ENCODE peak calls at places on chromosomes 5 and 9, in nine cellular contexts. One of them, this sample, is unnamed.
A peak's percentile ranks its signal among the peaks of the same experiment; 100 is the strongest.

GRCh38 chr9:135154050-135154570 is 66.6 kb downstream of the OLFM1 start:
- DNase-seq in SK-MEL-5: no peak
- DNase-seq in DND-41: no peak
- DNase-seq in mucosa of gallbladder: no peak
- DNase-seq in mammary epithelial cell: no peak
- DNase-seq in BJ: no peak
- DNase-seq in stomach: no peak
- DNase-seq in left cardiac atrium: no peak
- DNase-seq in GM12865: no peak
- DNase-seq in this sample: no peak

GRCh38 chr9:124621371-124622328 is 114.5 kb upstream of the NR5A1 start:
- DNase-seq in SK-MEL-5: no peak
- DNase-seq in stomach: no peak
- DNase-seq in left cardiac atrium: no peak
- DNase-seq in BJ: no peak
- DNase-seq in GM12865: peak; percentile 91
- DNase-seq in DND-41: peak; percentile 63
- DNase-seq in mucosa of gallbladder: no peak
- DNase-seq in mammary epithelial cell: peak; percentile 30
- DNase-seq in this sample: no peak

GRCh38 chr9:35733109-35733541 is 659 bp downstream of the CREB3 start:
- DNase-seq in SK-MEL-5: peak; percentile 59
- DNase-seq in stomach: no peak
- DNase-seq in mammary epithelial cell: peak; percentile 82
- DNase-seq in left cardiac atrium: no peak
- DNase-seq in DND-41: no peak
- DNase-seq in BJ: no peak
- DNase-seq in mucosa of gallbladder: peak; percentile 23
- DNase-seq in GM12865: peak; percentile 57
- DNase-seq in this sample: no peak

GRCh38 chr5:140242890-140243585 is 59.9 kb downstream of the PFDN1 start:
- DNase-seq in stomach: peak; percentile 71
- DNase-seq in DND-41: no peak
- DNase-seq in mammary epithelial cell: no peak
- DNase-seq in left cardiac atrium: no peak
- DNase-seq in SK-MEL-5: no peak
- DNase-seq in GM12865: no peak
- DNase-seq in BJ: no peak
- DNase-seq in mucosa of gallbladder: no peak
- DNase-seq in this sample: no peak

GRCh38 chr9:108865037-108865436 is 3.0 kb downstream of the ACTL7A start:
- DNase-seq in stomach: no peak
- DNase-seq in SK-MEL-5: no peak
- DNase-seq in GM12865: no peak
- DNase-seq in DND-41: no peak
- DNase-seq in mammary epithelial cell: peak; percentile 14
- DNase-seq in left cardiac atrium: no peak
- DNase-seq in BJ: no peak
- DNase-seq in mucosa of gallbladder: no peak
- DNase-seq in this sample: no peak

GRCh38 chr5:116084231-116084630 is 594 bp upstream of the COMMD10 start:
- DNase-seq in DND-41: peak; percentile 52
- DNase-seq in left cardiac atrium: no peak
- DNase-seq in mammary epithelial cell: peak; percentile 33
- DNase-seq in BJ: no peak
- DNase-seq in SK-MEL-5: no peak
- DNase-seq in stomach: peak; percentile 31
- DNase-seq in mucosa of gallbladder: no peak
- DNase-seq in GM12865: peak; percentile 55
- DNase-seq in this sample: peak; percentile 9

GRCh38 chr9:83245979-83246659 is 183.2 kb upstream of the RASEF start:
- DNase-seq in BJ: no peak
- DNase-seq in SK-MEL-5: no peak
- DNase-seq in mucosa of gallbladder: no peak
- DNase-seq in GM12865: no peak
- DNase-seq in DND-41: no peak
- DNase-seq in stomach: no peak
- DNase-seq in left cardiac atrium: no peak
- DNase-seq in mammary epithelial cell: no peak
- DNase-seq in this sample: no peak

GRCh38 chr9:95507456-95508241 is 9.1 kb downstream of the PTCH1 start:
- DNase-seq in mammary epithelial cell: peak; percentile 81
- DNase-seq in GM12865: peak; percentile 65
- DNase-seq in BJ: no peak
- DNase-seq in mucosa of gallbladder: no peak
- DNase-seq in SK-MEL-5: peak; percentile 59
- DNase-seq in DND-41: no peak
- DNase-seq in left cardiac atrium: peak; percentile 61
- DNase-seq in stomach: peak; percentile 47
- DNase-seq in this sample: peak; percentile 43

GRCh38 chr9:129489838-129490582 is 130.9 kb downstream of the C9orf50 start:
- DNase-seq in DND-41: peak; percentile 24
- DNase-seq in left cardiac atrium: peak; percentile 48
- DNase-seq in BJ: no peak
- DNase-seq in SK-MEL-5: no peak
- DNase-seq in mucosa of gallbladder: no peak
- DNase-seq in stomach: no peak
- DNase-seq in mammary epithelial cell: no peak
- DNase-seq in GM12865: no peak
- DNase-seq in this sample: no peak

GRCh38 chr5:96597441-96598020 is 64.6 kb upstream of the CAST start:
- DNase-seq in mammary epithelial cell: no peak
- DNase-seq in GM12865: no peak
- DNase-seq in BJ: no peak
- DNase-seq in stomach: no peak
- DNase-seq in SK-MEL-5: no peak
- DNase-seq in mucosa of gallbladder: no peak
- DNase-seq in left cardiac atrium: no peak
- DNase-seq in DND-41: no peak
- DNase-seq in this sample: peak; percentile 92

GRCh38 chr5:72067682-72068470 is 39.4 kb upstream of the MAP1B start:
- DNase-seq in mucosa of gallbladder: no peak
- DNase-seq in SK-MEL-5: no peak
- DNase-seq in mammary epithelial cell: peak; percentile 84
- DNase-seq in DND-41: no peak
- DNase-seq in BJ: peak; percentile 71
- DNase-seq in GM12865: no peak
- DNase-seq in left cardiac atrium: no peak
- DNase-seq in stomach: no peak
- DNase-seq in this sample: no peak

GRCh38 chr5:135233477-135233876 is 165.6 kb downstream of the MACROH2A1 start:
- DNase-seq in left cardiac atrium: no peak
- DNase-seq in stomach: no peak
- DNase-seq in mammary epithelial cell: no peak
- DNase-seq in GM12865: no peak
- DNase-seq in SK-MEL-5: no peak
- DNase-seq in mucosa of gallbladder: no peak
- DNase-seq in BJ: no peak
- DNase-seq in DND-41: no peak
- DNase-seq in this sample: no peak

GRCh38 chr5:114789773-114790402 is 379.8 kb downstream of the TRIM36 start:
- DNase-seq in GM12865: peak; percentile 37
- DNase-seq in mammary epithelial cell: peak; percentile 9
- DNase-seq in left cardiac atrium: no peak
- DNase-seq in stomach: no peak
- DNase-seq in mucosa of gallbladder: no peak
- DNase-seq in BJ: no peak
- DNase-seq in SK-MEL-5: peak; percentile 71
- DNase-seq in DND-41: no peak
- DNase-seq in this sample: no peak

GRCh38 chr9:14383296-14383695 is 69.4 kb upstream of the NFIB start:
- DNase-seq in mammary epithelial cell: no peak
- DNase-seq in SK-MEL-5: no peak
- DNase-seq in DND-41: peak; percentile 4
- DNase-seq in mucosa of gallbladder: peak; percentile 14
- DNase-seq in BJ: no peak
- DNase-seq in GM12865: no peak
- DNase-seq in stomach: no peak
- DNase-seq in left cardiac atrium: peak; percentile 31
- DNase-seq in this sample: no peak

GRCh38 chr9:86557063-86557766 is 203.0 kb upstream of the TUT7 start:
- DNase-seq in DND-41: no peak
- DNase-seq in left cardiac atrium: no peak
- DNase-seq in SK-MEL-5: no peak
- DNase-seq in BJ: peak; percentile 65
- DNase-seq in mammary epithelial cell: peak; percentile 98
- DNase-seq in GM12865: no peak
- DNase-seq in mucosa of gallbladder: no peak
- DNase-seq in stomach: no peak
- DNase-seq in this sample: no peak

GRCh38 chr5:154603978-154604679 is 126.1 kb upstream of the HAND1 start:
- DNase-seq in GM12865: peak; percentile 17
- DNase-seq in mucosa of gallbladder: peak; percentile 28
- DNase-seq in BJ: no peak
- DNase-seq in left cardiac atrium: peak; percentile 38
- DNase-seq in stomach: no peak
- DNase-seq in SK-MEL-5: no peak
- DNase-seq in DND-41: no peak
- DNase-seq in mammary epithelial cell: no peak
- DNase-seq in this sample: no peak

GRCh38 chr5:10441083-10441991 is at the start of gene ROPN1L:
- DNase-seq in stomach: peak; percentile 88
- DNase-seq in left cardiac atrium: peak; percentile 90
- DNase-seq in GM12865: peak; percentile 88
- DNase-seq in mammary epithelial cell: peak; percentile 87
- DNase-seq in BJ: peak; percentile 44
- DNase-seq in SK-MEL-5: peak; percentile 90
- DNase-seq in DND-41: peak; percentile 79
- DNase-seq in mucosa of gallbladder: peak; percentile 87
- DNase-seq in this sample: peak; percentile 84

GRCh38 chr9:96495341-96495740 is 45.4 kb downstream of the HABP4 start:
- DNase-seq in DND-41: no peak
- DNase-seq in BJ: peak; percentile 27
- DNase-seq in left cardiac atrium: no peak
- DNase-seq in SK-MEL-5: no peak
- DNase-seq in mammary epithelial cell: peak; percentile 55
- DNase-seq in stomach: no peak
- DNase-seq in mucosa of gallbladder: no peak
- DNase-seq in GM12865: no peak
- DNase-seq in this sample: no peak

GRCh38 chr9:115006660-115007059 is 76.3 kb upstream of the TNFSF8 start:
- DNase-seq in BJ: peak; percentile 73
- DNase-seq in SK-MEL-5: no peak
- DNase-seq in mammary epithelial cell: peak; percentile 87
- DNase-seq in left cardiac atrium: no peak
- DNase-seq in GM12865: no peak
- DNase-seq in stomach: no peak
- DNase-seq in mucosa of gallbladder: no peak
- DNase-seq in DND-41: no peak
- DNase-seq in this sample: no peak

GRCh38 chr5:34552129-34552528 is 104.0 kb upstream of the RAI14 start:
- DNase-seq in mucosa of gallbladder: peak; percentile 30
- DNase-seq in mammary epithelial cell: no peak
- DNase-seq in DND-41: no peak
- DNase-seq in SK-MEL-5: no peak
- DNase-seq in BJ: no peak
- DNase-seq in stomach: no peak
- DNase-seq in left cardiac atrium: peak; percentile 22
- DNase-seq in GM12865: no peak
- DNase-seq in this sample: no peak

GRCh38 chr5:169791251-169791650 is 154.2 kb downstream of the DOCK2 start:
- DNase-seq in GM12865: no peak
- DNase-seq in SK-MEL-5: no peak
- DNase-seq in stomach: no peak
- DNase-seq in left cardiac atrium: no peak
- DNase-seq in mammary epithelial cell: no peak
- DNase-seq in BJ: no peak
- DNase-seq in DND-41: no peak
- DNase-seq in mucosa of gallbladder: no peak
- DNase-seq in this sample: no peak

GRCh38 chr5:79030663-79031480 is 38.6 kb downstream of the DMGDH start:
- DNase-seq in SK-MEL-5: no peak
- DNase-seq in stomach: no peak
- DNase-seq in BJ: no peak
- DNase-seq in mammary epithelial cell: no peak
- DNase-seq in mucosa of gallbladder: no peak
- DNase-seq in left cardiac atrium: no peak
- DNase-seq in GM12865: no peak
- DNase-seq in DND-41: no peak
- DNase-seq in this sample: no peak